ENCODE peak calls at places on chromosome 17, in four cellular contexts. A is colonic mucosa, U is neural progenitor cell, J is mammary epithelial cell. G is an unnamed sample.

GRCh38 chr17:29131814-29132682 is 48.1 kb downstream of the MYO18A start:
- DNase-seq in A (no peak), U (no peak), J (no peak), G (no peak)

GRCh38 chr17:66415366-66416206 is 113.2 kb downstream of the PRKCA start:
- DNase-seq in A (peak; percentile 45), U (no peak), J (no peak), G (no peak)

GRCh38 chr17:8492121-8492520 is 56.4 kb downstream of the NDEL1 start:
- DNase-seq in A (no peak), U (no peak), J (no peak), G (no peak)

GRCh38 chr17:75557852-75558665 is 29.5 kb upstream of the MYO15B start:
- DNase-seq in A (no peak), U (no peak), J (no peak), G (no peak)

GRCh38 chr17:41777157-41777578 is 9.3 kb downstream of the JUP start:
- DNase-seq in A (no peak), U (peak; percentile 60), J (no peak), G (peak; percentile 91)

GRCh38 chr17:17075037-17075755 is 32.9 kb downstream of the MPRIP start:
- DNase-seq in A (no peak), U (no peak), J (peak; percentile 54), G (peak; percentile 72)

GRCh38 chr17:73343168-73343634 is 31.4 kb upstream of the CDC42EP4 start:
- DNase-seq in A (no peak), U (peak; percentile 96), J (peak; percentile 64), G (peak; percentile 90)

GRCh38 chr17:81341347-81342061 is 46.4 kb upstream of the SLC38A10 start:
- DNase-seq in A (no peak), U (peak; percentile 58), J (no peak), G (peak; percentile 78)

GRCh38 chr17:36629252-36629847 is 28.0 kb downstream of the MRM1 start:
- DNase-seq in A (peak; percentile 80), U (peak; percentile 85), J (peak; percentile 37), G (peak; percentile 91)

GRCh38 chr17:29018788-29019474 is 13.1 kb upstream of the SEZ6 start:
- DNase-seq in A (no peak), U (peak; percentile 42), J (no peak), G (no peak)

GRCh38 chr17:77999413-78000173 is 41.1 kb downstream of the TNRC6C start:
- DNase-seq in A (no peak), U (no peak), J (peak; percentile 16), G (no peak)

GRCh38 chr17:15351925-15352324 is 10.5 kb upstream of the TEKT3 start:
- DNase-seq in A (peak; percentile 49), U (no peak), J (peak; percentile 83), G (no peak)

GRCh38 chr17:37488607-37489196 is 989 bp upstream of the DUSP14 start:
- DNase-seq in A (peak; percentile 84), U (peak; percentile 61), J (peak; percentile 96), G (peak; percentile 93)

GRCh38 chr17:79695293-79696158 is 35.2 kb upstream of the ENPP7 start:
- DNase-seq in A (no peak), U (no peak), J (no peak), G (no peak)

GRCh38 chr17:49511810-49512209 is 16.7 kb downstream of the NGFR start:
- DNase-seq in A (no peak), U (no peak), J (no peak), G (peak; percentile 63)

GRCh38 chr17:41367426-41368075 is 2.1 kb downstream of the KRT33B start:
- DNase-seq in A (no peak), U (no peak), J (peak; percentile 63), G (no peak)

GRCh38 chr17:79023886-79024771 is at the start of gene C1QTNF1:
- DNase-seq in A (peak; percentile 73), U (peak; percentile 86), J (peak; percentile 47), G (peak; percentile 81)

GRCh38 chr17:39167492-39167891 is 1.5 kb upstream of the ARL5C start:
- DNase-seq in A (no peak), U (no peak), J (no peak), G (no peak)

GRCh38 chr17:80649672-80650338 is 105.2 kb downstream of the RPTOR start:
- DNase-seq in A (no peak), U (peak; percentile 79), J (peak; percentile 74), G (peak; percentile 91)

GRCh38 chr17:72529386-72529785 is 408.6 kb downstream of the SOX9 start:
- DNase-seq in A (no peak), U (peak; percentile 45), J (no peak), G (no peak)

GRCh38 chr17:38577645-38578173 is 28.0 kb downstream of the SRCIN1 start:
- DNase-seq in A (no peak), U (no peak), J (no peak), G (no peak)

GRCh38 chr17:50363217-50364060 is 9.5 kb downstream of the MRPL27 start:
- DNase-seq in A (no peak), U (peak; percentile 94), J (no peak), G (no peak)

GRCh38 chr17:16936536-16937310 is 35.2 kb downstream of the TNFRSF13B start:
- DNase-seq in A (no peak), U (no peak), J (no peak), G (no peak)

GRCh38 chr17:72726936-72727335 is 365.6 kb downstream of the SLC39A11 start:
- DNase-seq in A (no peak), U (no peak), J (peak; percentile 51), G (no peak)

GRCh38 chr17:44095388-44095646 is 24.8 kb downstream of the G6PC3 start:
- DNase-seq in A (no peak), U (no peak), J (no peak), G (no peak)

GRCh38 chr17:2056221-2057129 is 1.6 kb downstream of the HIC1 start:
- DNase-seq in A (no peak), U (peak; percentile 71), J (no peak), G (peak; percentile 84)

GRCh38 chr17:55163408-55163807 is 101.4 kb upstream of the HLF start:
- DNase-seq in A (no peak), U (no peak), J (no peak), G (no peak)

GRCh38 chr17:81814748-81815645 is 11.0 kb downstream of the GCGR start:
- DNase-seq in A (no peak), U (no peak), J (no peak), G (peak; percentile 93)

DNA sequence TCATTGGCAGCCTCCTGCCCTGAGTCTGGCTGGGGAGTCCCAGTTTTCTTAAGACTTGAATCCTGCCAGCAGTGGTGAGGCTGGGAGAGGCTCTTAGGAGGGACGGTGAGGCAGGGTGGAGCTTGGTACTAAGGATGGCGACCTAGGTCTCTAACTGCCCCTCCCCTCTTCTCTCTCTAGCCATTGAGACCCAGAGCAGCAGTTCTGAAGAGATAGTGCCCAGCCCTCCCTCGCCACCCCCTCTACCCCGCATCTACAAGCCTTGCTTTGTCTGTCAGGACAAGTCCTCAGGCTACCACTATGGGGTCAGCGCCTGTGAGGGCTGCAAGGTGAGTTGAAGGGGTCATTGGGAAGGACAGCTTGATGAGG is 16.4 kb downstream of the GJD3 start:
- DNase-seq in A (peak; percentile 20), U (no peak), J (no peak), G (no peak)
- H3K27ac ChIP-seq in A (no peak overlapping the region), U (no peak overlapping the region), J (peak overlapping the region; percentile 76), G (peak overlapping the region; percentile 74)

DNA sequence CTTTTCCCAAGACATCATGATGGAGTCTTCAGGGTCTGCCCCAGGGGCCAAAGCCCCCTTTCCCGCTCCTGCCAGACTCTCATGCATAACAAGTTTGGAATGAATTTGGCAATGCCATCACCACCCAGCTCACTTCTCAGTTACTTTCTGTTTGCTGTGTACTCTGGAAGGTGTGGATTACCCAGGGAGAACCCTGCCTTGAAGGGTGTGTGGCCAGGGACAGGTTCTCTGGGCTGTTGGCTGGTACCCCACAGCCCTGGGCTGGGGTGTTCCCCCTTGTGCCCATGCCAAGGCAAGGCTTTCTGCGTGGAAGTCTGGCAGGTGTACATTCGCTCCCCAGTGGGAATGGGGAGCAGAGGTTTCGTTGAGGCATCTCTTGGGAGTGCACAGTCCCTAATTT is 187.7 kb downstream of the CCDC182 start:
- DNase-seq in A (no peak), U (no peak), J (no peak), G (no peak)
- H3K9ac ChIP-seq in A (no peak overlapping the region), U (no peak overlapping the region), J (no peak overlapping the region), G (no peak overlapping the region)

GRCh38 chr17:19331553-19332245 is 30.8 kb downstream of the B9D1 start:
- DNase-seq in A (no peak), U (no peak), J (no peak), G (no peak)
- H3K27ac ChIP-seq in A (no peak overlapping the region), U (no peak overlapping the region), J (no peak overlapping the region), G (no peak overlapping the region)

GRCh38 chr17:57954421-57955182 is 610 bp downstream of the CUEDC1 start:
- DNase-seq in A (peak; percentile 68), U (peak; percentile 78), J (no peak), G (peak; percentile 93)
- H3K9ac ChIP-seq in A (peak overlapping the region; percentile 51), U (peak overlapping the region; percentile 8), J (peak overlapping the region; percentile 11), G (peak overlapping the region; percentile 68)

GRCh38 chr17:62611308-62611707 is 16.2 kb upstream of the MRC2 start:
- DNase-seq in A (no peak), U (no peak), J (no peak), G (no peak)

GRCh38 chr17:62615503-62615902 is 12.0 kb upstream of the MRC2 start:
- DNase-seq in A (no peak), U (no peak), J (no peak), G (no peak)

GRCh38 chr17:62616993-62617893 is 10.2 kb upstream of the MRC2 start:
- DNase-seq in A (no peak), U (peak; percentile 81), J (no peak), G (no peak)

GRCh38 chr17:62611767-62612166 is 15.7 kb upstream of the MRC2 start:
- DNase-seq in A (no peak), U (no peak), J (no peak), G (no peak)

GRCh38 chr17:62614142-62614541 is 13.3 kb upstream of the MRC2 start:
- DNase-seq in A (no peak), U (no peak), J (no peak), G (no peak)
- H3K27ac ChIP-seq in A (no peak overlapping the region), U (no peak overlapping the region), J (no peak overlapping the region), G (no peak overlapping the region)

DNA sequence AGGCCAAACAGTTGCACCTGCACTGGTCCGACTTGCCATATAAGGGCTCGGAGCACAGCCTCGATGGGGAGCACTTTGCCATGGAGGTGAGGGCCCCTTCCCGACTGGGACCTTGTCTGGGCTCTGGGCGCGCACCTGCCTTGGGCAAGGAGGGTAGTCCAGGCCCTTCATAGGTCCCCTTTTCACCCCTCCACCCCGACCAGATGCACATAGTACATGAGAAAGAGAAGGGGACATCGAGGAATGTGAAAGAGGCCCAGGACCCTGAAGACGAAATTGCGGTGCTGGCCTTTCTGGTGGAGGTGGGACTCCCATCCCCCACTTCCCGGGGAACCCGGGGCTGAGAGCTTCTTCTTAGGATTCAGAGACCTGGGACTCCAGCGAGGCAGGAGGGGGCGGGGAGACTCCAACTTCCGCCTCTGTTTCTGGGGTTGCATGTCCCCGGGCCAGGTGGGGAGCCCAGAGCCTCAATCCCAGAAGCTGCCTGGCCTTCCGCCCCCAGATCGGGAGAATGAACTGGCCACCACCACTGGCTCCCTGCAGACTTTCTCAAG is 7.8 kb downstream of the CA4 start:
- DNase-seq in A (no peak), U (no peak), J (no peak), G (peak; percentile 70)
- H3K9ac ChIP-seq in A (no peak overlapping the region), U (no peak overlapping the region), J (no peak overlapping the region), G (no peak overlapping the region)